ENCODE peak calls at places on chromosomes 1 and 21, in seven cellular contexts. L, T, X, J, N, G and S are unnamed samples.

GRCh38 chr1:223153177-223154119 is 10.4 kb upstream of the TLR5 start:
- DNase-seq in L (no peak), T (no peak), X (no peak), J (no peak), N (no peak), G (peak; percentile 66), S (no peak)

GRCh38 chr1:58812926-58813325 is 29.1 kb upstream of the JUN start:
- DNase-seq in L (no peak), T (no peak), X (no peak), J (no peak), N (no peak), G (no peak), S (no peak)

GRCh38 chr21:34530264-34530663 is 18.3 kb upstream of the KCNE1 start:
- DNase-seq in L (no peak), T (no peak), X (no peak), J (peak; percentile 33), N (no peak), G (peak; percentile 74), S (no peak)

GRCh38 chr1:200233393-200233792 is 176.4 kb downstream of the ZNF281 start:
- DNase-seq in L (no peak), T (no peak), X (no peak), J (peak; percentile 6), N (no peak), G (peak; percentile 69), S (no peak)

GRCh38 chr1:212060632-212061472 is 25.3 kb downstream of the DTL start:
- DNase-seq in L (no peak), T (no peak), X (no peak), J (no peak), N (no peak), G (no peak), S (no peak)

GRCh38 chr1:186146971-186147370 is 228.1 kb downstream of the TPR start:
- DNase-seq in L (no peak), T (no peak), X (no peak), J (no peak), N (no peak), G (no peak), S (no peak)

GRCh38 chr1:169466259-169467230 is 19.2 kb downstream of the SLC19A2 start:
- DNase-seq in L (no peak), T (no peak), X (no peak), J (peak; percentile 47), N (peak; percentile 17), G (peak; percentile 70), S (peak; percentile 64)

GRCh38 chr1:64474639-64475038 is 4.7 kb downstream of the CACHD1 start:
- DNase-seq in L (no peak), T (peak; percentile 68), X (no peak), J (peak; percentile 77), N (peak; percentile 4), G (no peak), S (no peak)

GRCh38 chr1:229059671-229060079 is 211.2 kb upstream of the RAB4A start:
- DNase-seq in L (no peak), T (peak; percentile 81), X (no peak), J (no peak), N (no peak), G (peak; percentile 38), S (peak; percentile 67)

GRCh38 chr1:202270871-202271326 is 70.8 kb downstream of the UBE2T start:
- DNase-seq in L (no peak), T (peak; percentile 47), X (no peak), J (no peak), N (peak; percentile 97), G (no peak), S (no peak)

GRCh38 chr1:5961601-5962000 is 30.6 kb downstream of the NPHP4 start:
- DNase-seq in L (no peak), T (peak; percentile 53), X (no peak), J (no peak), N (no peak), G (no peak), S (no peak)

GRCh38 chr1:87279966-87280535 is 48.6 kb upstream of the LMO4 start:
- DNase-seq in L (no peak), T (no peak), X (no peak), J (no peak), N (no peak), G (peak; percentile 42), S (no peak)

GRCh38 chr1:40182956-40183710 is 21.9 kb downstream of the RLF start:
- DNase-seq in L (no peak), T (no peak), X (no peak), J (peak; percentile 26), N (no peak), G (peak; percentile 59), S (no peak)

GRCh38 chr1:13813398-13814012 is 113.5 kb downstream of the PRDM2 start:
- DNase-seq in L (no peak), T (no peak), X (no peak), J (no peak), N (no peak), G (no peak), S (no peak)

GRCh38 chr1:90475623-90476022 is 241.5 kb downstream of the BARHL2 start:
- DNase-seq in L (no peak), T (no peak), X (no peak), J (peak; percentile 18), N (no peak), G (peak; percentile 2), S (no peak)

GRCh38 chr1:95742591-95743089 is 508.6 kb downstream of the RWDD3 start:
- DNase-seq in L (no peak), T (no peak), X (no peak), J (no peak), N (peak; percentile 57), G (peak; percentile 72), S (no peak)

GRCh38 chr1:204503122-204503912 is 8.7 kb upstream of the PIK3C2B start:
- DNase-seq in L (no peak), T (no peak), X (no peak), J (peak; percentile 84), N (peak; percentile 68), G (peak; percentile 86), S (peak; percentile 90)

GRCh38 chr1:167057297-167057688 is 32.9 kb downstream of the GPA33 start:
- DNase-seq in L (no peak), T (no peak), X (no peak), J (peak; percentile 57), N (peak; percentile 85), G (peak; percentile 35), S (no peak)

GRCh38 chr1:91844862-91845528 is 41.0 kb downstream of the TGFBR3 start:
- DNase-seq in L (peak; percentile 89), T (peak; percentile 86), X (peak; percentile 91), J (peak; percentile 71), N (no peak), G (peak; percentile 98), S (peak; percentile 42)

GRCh38 chr1:54798769-54799641 is 2.1 kb downstream of the TTC22 start:
- DNase-seq in L (no peak), T (no peak), X (no peak), J (no peak), N (no peak), G (peak; percentile 63), S (no peak)

GRCh38 chr21:41962425-41962966 is 8.7 kb upstream of the C2CD2 start:
- DNase-seq in L (no peak), T (no peak), X (no peak), J (no peak), N (no peak), G (no peak), S (no peak)